ENCODE peak calls at places on chromosome 5, in nine cellular contexts. S is left ventricle myocardium inferior; C is AG04450; K is CD4-positive, alpha-beta T cell; I is psoas muscle; L is mesendoderm; H is lung; D is HCT116; R is left lung. G is an unnamed sample. For H3K27me3, the result is how much of the 10 kb centered on the place peaks cover.

GRCh38 chr5:88647901-88648300 is 235.1 kb downstream of the MEF2C start:
- DNase-seq in S (no peak), C (no peak), K (no peak), I (no peak), L (no peak), H (no peak), D (no peak), R (no peak), G (no peak)

GRCh38 chr5:40437452-40437861 is 242.3 kb upstream of the PTGER4 start:
- DNase-seq in S (no peak), C (no peak), K (no peak), I (no peak), L (peak), H (no peak), D (no peak), R (peak), G (peak)

GRCh38 chr5:79774171-79774854 is 84.7 kb downstream of the CMYA5 start:
- DNase-seq in S (no peak), C (no peak), K (no peak), I (no peak), L (peak), H (no peak), D (peak), R (no peak), G (no peak)

GRCh38 chr5:16508730-16509531 is 43.3 kb upstream of the ZNF622 start:
- DNase-seq in S (peak), C (no peak), K (no peak), I (peak), L (peak), H (peak), D (peak), R (peak), G (no peak)

GRCh38 chr5:78672154-78672553 is 23.6 kb upstream of the LHFPL2 start:
- DNase-seq in S (no peak), C (no peak), K (no peak), I (no peak), L (no peak), H (no peak), D (no peak), R (no peak), G (no peak)

GRCh38 chr5:53411388-53411787 is 69.0 kb upstream of the FST start:
- DNase-seq in S (no peak), C (no peak), K (no peak), I (no peak), L (no peak), H (no peak), D (no peak), R (no peak), G (no peak)

GRCh38 chr5:169395136-169395535 is 94.2 kb upstream of the SLIT3 start:
- DNase-seq in S (no peak), C (no peak), K (no peak), I (no peak), L (no peak), H (no peak), D (no peak), R (no peak), G (no peak)

GRCh38 chr5:107047048-107047447 is 623.7 kb downstream of the EFNA5 start:
- DNase-seq in S (no peak), C (no peak), K (no peak), I (no peak), L (no peak), H (no peak), D (no peak), R (no peak), G (no peak)

GRCh38 chr5:174610968-174611367 is 113.4 kb upstream of the MSX2 start:
- DNase-seq in S (no peak), C (peak), K (no peak), I (peak), L (no peak), H (peak), D (no peak), R (peak), G (no peak)

GRCh38 chr5:148858547-148858946 is 32.1 kb downstream of the ADRB2 start:
- DNase-seq in S (no peak), C (no peak), K (no peak), I (no peak), L (no peak), H (no peak), D (no peak), R (no peak), G (no peak)

GRCh38 chr5:76810236-76810635 is 8.6 kb upstream of the F2RL1 start:
- DNase-seq in S (no peak), C (no peak), K (no peak), I (no peak), L (no peak), H (no peak), D (no peak), R (no peak), G (no peak)

GRCh38 chr5:73615947-73616346 is 10.0 kb upstream of the ARHGEF28 start:
- DNase-seq in S (no peak), C (no peak), K (no peak), I (no peak), L (no peak), H (no peak), D (no peak), R (no peak), G (no peak)

GRCh38 chr5:149195337-149195887 is 54.1 kb downstream of the ABLIM3 start:
- DNase-seq in S (peak), C (no peak), K (no peak), I (no peak), L (no peak), H (peak), D (no peak), R (no peak), G (no peak)

GRCh38 chr5:71623221-71623794 is 36.2 kb downstream of the MCCC2 start:
- DNase-seq in S (no peak), C (no peak), K (no peak), I (no peak), L (no peak), H (no peak), D (no peak), R (no peak), G (no peak)

GRCh38 chr5:55159763-55160492 is at the start of gene GPX8:
- DNase-seq in S (no peak), C (peak), K (no peak), I (no peak), L (peak), H (no peak), D (peak), R (no peak), G (peak)

GRCh38 chr5:123610665-123611406 is 98.9 kb downstream of the CSNK1G3 start:
- DNase-seq in S (no peak), C (peak), K (no peak), I (no peak), L (peak), H (no peak), D (peak), R (no peak), G (peak)

GRCh38 chr5:146717951-146718350 is 160.6 kb downstream of the PPP2R2B start:
- DNase-seq in S (no peak), C (no peak), K (no peak), I (no peak), L (no peak), H (no peak), D (no peak), R (no peak), G (no peak)

GRCh38 chr5:94361832-94362754 is 256.3 kb downstream of the KIAA0825 start:
- DNase-seq in S (no peak), C (no peak), K (no peak), I (no peak), L (peak), H (no peak), D (no peak), R (no peak), G (no peak)

GRCh38 chr5:33936004-33936380 is 194 bp upstream of the RXFP3 start:
- DNase-seq in S (peak), C (peak), K (no peak), I (peak), L (peak), H (no peak), D (no peak), R (peak), G (no peak)

GRCh38 chr5:62488531-62488930 is 76.0 kb downstream of the IPO11 start:
- DNase-seq in S (no peak), C (no peak), K (no peak), I (no peak), L (peak), H (no peak), D (no peak), R (no peak), G (no peak)

GRCh38 chr5:15694694-15695093 is 194.7 kb downstream of the FBXL7 start:
- DNase-seq in S (no peak), C (peak), K (no peak), I (no peak), L (no peak), H (no peak), D (no peak), R (no peak), G (no peak)

GRCh38 chr5:106331415-106331814 is 1339.3 kb downstream of the EFNA5 start:
- DNase-seq in S (no peak), C (peak), K (no peak), I (no peak), L (no peak), H (no peak), D (no peak), R (no peak), G (peak)

GRCh38 chr5:142181096-142181495 is 72.5 kb downstream of the NDFIP1 start:
- DNase-seq in S (no peak), C (no peak), K (no peak), I (no peak), L (no peak), H (no peak), D (no peak), R (no peak), G (no peak)

GRCh38 chr5:68137451-68138190 is 77.9 kb upstream of the PIK3R1 start:
- DNase-seq in S (no peak), C (no peak), K (no peak), I (no peak), L (no peak), H (no peak), D (no peak), R (no peak), G (no peak)

GRCh38 chr5:149452665-149453617 is 73.8 kb upstream of the IL17B start:
- DNase-seq in S (peak), C (peak), K (no peak), I (peak), L (peak), H (no peak), D (no peak), R (peak), G (peak)

GRCh38 chr5:149310947-149311675 is 34.2 kb upstream of the GRPEL2 start:
- DNase-seq in S (no peak), C (peak), K (no peak), I (peak), L (peak), H (no peak), D (no peak), R (no peak), G (peak)

GRCh38 chr5:116176124-116176523 is 91.3 kb downstream of the COMMD10 start:
- DNase-seq in S (no peak), C (no peak), K (no peak), I (no peak), L (no peak), H (no peak), D (peak), R (no peak), G (no peak)

DNA sequence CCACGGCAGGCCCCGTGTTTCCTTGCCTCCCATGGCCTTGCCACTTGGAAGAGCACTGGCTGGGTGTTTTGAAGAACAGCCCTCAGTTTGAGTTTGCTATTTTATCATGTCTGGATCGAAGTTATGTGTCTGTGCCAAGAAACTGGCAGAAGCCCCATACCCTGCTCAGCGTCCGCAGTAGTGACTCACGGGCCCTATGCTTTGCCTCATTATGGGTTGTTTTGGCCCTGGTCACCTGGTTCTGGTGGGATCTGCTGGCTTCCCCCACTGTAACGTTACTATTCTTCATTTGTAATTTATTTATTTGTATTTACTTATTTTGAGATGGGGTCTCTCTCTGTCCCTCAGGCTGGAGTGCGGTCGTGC is 42.3 kb upstream of the NKD2 start:
- DNase-seq in S (no peak), C (no peak), K (no peak), I (no peak), L (no peak), H (no peak), D (no peak), R (no peak), G (no peak)
- H3K27me3 ChIP-seq in S (half or more), C (half or more), K (half or more), I (under half), L (under half), H (under half), D (half or more), R (under half), G (half or more)

GRCh38 chr5:167352801-167353200 is 938.6 kb upstream of the WWC1 start:
- DNase-seq in S (no peak), C (no peak), K (no peak), I (no peak), L (no peak), H (no peak), D (no peak), R (no peak), G (no peak)

GRCh38 chr5:167348980-167349379 is 942.5 kb upstream of the WWC1 start:
- DNase-seq in S (no peak), C (no peak), K (no peak), I (no peak), L (no peak), H (no peak), D (no peak), R (no peak), G (no peak)

GRCh38 chr5:167346461-167346860 is 945.0 kb upstream of the WWC1 start:
- DNase-seq in S (no peak), C (no peak), K (no peak), I (no peak), L (no peak), H (no peak), D (no peak), R (no peak), G (no peak)

GRCh38 chr5:167348286-167348926 is 943.0 kb upstream of the WWC1 start:
- DNase-seq in S (no peak), C (no peak), K (no peak), I (no peak), L (no peak), H (no peak), D (no peak), R (no peak), G (no peak)
- H3K27me3 ChIP-seq in S (under half), C (under half), K (under half), I (under half), L (under half), H (under half), D (under half), R (under half), G (under half)

GRCh38 chr5:176848651-176849050 is 38.3 kb downstream of the UNC5A start:
- DNase-seq in S (no peak), C (no peak), K (no peak), I (no peak), L (no peak), H (no peak), D (no peak), R (no peak), G (no peak)
- H3K27me3 ChIP-seq in S (half or more), C (under half), K (under half), I (under half), L (under half), H (under half), D (under half), R (under half), G (under half)

GRCh38 chr5:111425205-111425604 is 87.1 kb downstream of the STARD4 start:
- DNase-seq in S (no peak), C (no peak), K (no peak), I (no peak), L (no peak), H (no peak), D (no peak), R (no peak), G (no peak)

GRCh38 chr5:111422747-111423455 is 89.4 kb downstream of the STARD4 start:
- DNase-seq in S (no peak), C (no peak), K (no peak), I (no peak), L (no peak), H (no peak), D (no peak), R (no peak), G (no peak)

GRCh38 chr5:111427762-111428161 is 84.6 kb downstream of the STARD4 start:
- DNase-seq in S (no peak), C (no peak), K (no peak), I (no peak), L (peak), H (no peak), D (no peak), R (no peak), G (no peak)

DNA sequence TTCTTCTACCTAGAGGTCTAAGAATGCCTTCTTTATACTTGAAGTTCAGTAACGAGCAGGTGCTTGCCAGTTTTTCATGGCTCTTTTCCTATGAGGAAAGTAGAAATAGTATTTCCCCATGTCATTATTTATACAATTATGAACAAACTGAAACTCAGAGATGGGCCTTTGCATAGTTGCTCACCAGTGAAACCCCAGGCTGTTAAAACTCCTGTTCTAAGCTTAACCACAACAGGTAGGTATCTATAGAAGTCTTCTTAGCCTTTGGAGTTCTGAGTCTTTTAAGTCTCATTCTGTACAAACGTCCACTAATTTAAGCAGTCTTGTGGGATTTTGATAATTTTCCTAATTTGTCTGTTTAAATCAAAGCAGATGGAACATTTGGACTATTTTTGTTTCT is 90.1 kb downstream of the STARD4 start:
- DNase-seq in S (no peak), C (no peak), K (no peak), I (no peak), L (no peak), H (no peak), D (no peak), R (no peak), G (no peak)
- H3K27me3 ChIP-seq in S (under half), C (under half), K (under half), I (under half), L (under half), H (under half), D (under half), R (under half), G (under half)

GRCh38 chr5:180640301-180640764 is 9.1 kb downstream of the FLT4 start:
- DNase-seq in S (peak), C (no peak), K (no peak), I (peak), L (no peak), H (no peak), D (no peak), R (peak), G (no peak)

GRCh38 chr5:180642181-180643140 is 6.9 kb downstream of the FLT4 start:
- DNase-seq in S (peak), C (no peak), K (no peak), I (no peak), L (no peak), H (no peak), D (no peak), R (no peak), G (no peak)

GRCh38 chr5:180639743-180640300 is 9.6 kb downstream of the FLT4 start:
- DNase-seq in S (peak), C (no peak), K (no peak), I (peak), L (no peak), H (no peak), D (no peak), R (peak), G (no peak)

GRCh38 chr5:180640765-180641565 is 8.4 kb downstream of the FLT4 start:
- DNase-seq in S (peak), C (no peak), K (no peak), I (peak), L (no peak), H (no peak), D (no peak), R (peak), G (no peak)

DNA sequence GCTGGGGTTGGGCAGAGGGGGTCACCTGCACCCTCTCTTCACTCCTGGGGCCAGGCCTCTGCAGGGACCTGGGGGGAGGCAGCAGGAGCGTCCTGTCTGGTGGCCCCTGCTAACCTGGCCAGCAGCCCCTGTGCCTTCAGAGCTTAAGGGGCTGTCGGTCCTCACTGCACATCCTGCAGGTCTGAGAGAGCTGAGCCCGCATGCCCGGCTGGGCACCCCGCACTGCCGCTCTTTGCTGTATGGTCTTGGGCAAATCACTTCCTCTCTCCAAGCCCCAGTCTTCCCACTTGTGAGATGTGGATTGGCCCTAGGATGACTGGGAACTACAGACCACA is 7.9 kb downstream of the FLT4 start:
- DNase-seq in S (peak), C (no peak), K (no peak), I (peak), L (peak), H (no peak), D (no peak), R (no peak), G (no peak)
- H3K27me3 ChIP-seq in S (half or more), C (under half), K (under half), I (under half), L (under half), H (under half), D (under half), R (under half), G (under half)

DNA sequence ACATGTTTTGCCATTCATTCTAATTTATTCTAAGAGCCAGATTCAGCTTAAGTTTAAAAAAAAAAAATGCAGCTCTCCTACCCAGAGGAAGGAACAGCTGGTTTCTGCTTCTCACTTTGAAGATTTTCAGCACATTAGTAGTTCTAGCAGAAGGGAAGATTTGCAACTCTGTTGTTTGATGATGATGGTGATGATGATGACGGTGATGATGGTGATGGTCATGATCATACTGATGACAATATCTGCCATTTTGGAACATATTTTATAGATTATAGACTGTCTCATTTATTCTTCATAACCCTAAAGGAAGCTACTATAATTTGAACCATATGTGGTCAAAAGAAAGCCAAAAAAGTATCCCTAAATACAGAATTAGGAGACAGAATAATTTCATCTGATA is 7.9 kb upstream of the MED10 start:
- DNase-seq in S (no peak), C (no peak), K (no peak), I (no peak), L (no peak), H (no peak), D (no peak), R (no peak), G (no peak)
- H3K27me3 ChIP-seq in S (under half), C (under half), K (under half), I (under half), L (under half), H (under half), D (under half), R (under half), G (under half)

GRCh38 chr5:140084466-140084865 is 29.4 kb upstream of the PURA start:
- DNase-seq in S (peak), C (no peak), K (no peak), I (no peak), L (no peak), H (no peak), D (no peak), R (no peak), G (no peak)
- H3K27me3 ChIP-seq in S (under half), C (under half), K (under half), I (under half), L (under half), H (under half), D (under half), R (under half), G (under half)

GRCh38 chr5:10555134-10555733 is 8.6 kb upstream of the ANKRD33B start:
- DNase-seq in S (no peak), C (peak), K (no peak), I (no peak), L (peak), H (no peak), D (no peak), R (no peak), G (peak)
- H3K27me3 ChIP-seq in S (under half), C (under half), K (under half), I (under half), L (under half), H (under half), D (under half), R (under half), G (under half)

GRCh38 chr5:171422495-171422894 is 3.0 kb downstream of the FGF18 start:
- DNase-seq in S (no peak), C (no peak), K (no peak), I (peak), L (no peak), H (no peak), D (no peak), R (no peak), G (no peak)
- H3K27me3 ChIP-seq in S (under half), C (under half), K (under half), I (under half), L (under half), H (under half), D (under half), R (under half), G (under half)

G was measured in kidney epithelial cell.